ENCODE peak calls at places on chromosomes 5 and 9, in five cellular contexts. L, F, S, M and W are unnamed samples.

GRCh38 chr5:97194366-97194765 is 11.3 kb upstream of the RIOK2 start:
- DNase-seq in F (no peak), S (no peak), M (no peak), L (no peak), W (no peak)

GRCh38 chr9:2697492-2697891 is 19.8 kb upstream of the KCNV2 start:
- DNase-seq in L (no peak), M (no peak), F (no peak), S (no peak), W (no peak)

GRCh38 chr9:77975023-77975422 is 56.6 kb downstream of the GNAQ start:
- DNase-seq in F (no peak), M (no peak), L (no peak), S (no peak), W (no peak)

GRCh38 chr5:125587631-125588030 is 835.6 kb upstream of the GRAMD2B start:
- DNase-seq in S (no peak), M (no peak), F (no peak), L (no peak), W (no peak)

GRCh38 chr5:179606071-179606909 is 17.2 kb downstream of the HNRNPH1 start:
- DNase-seq in S (no peak), L (no peak), M (no peak), F (no peak), W (no peak)

GRCh38 chr9:1495282-1495681 is 445.1 kb downstream of the DMRT2 start:
- DNase-seq in M (no peak), S (no peak), L (no peak), F (no peak), W (no peak)

GRCh38 chr5:134145061-134145757 is 30.7 kb downstream of the TCF7 start:
- DNase-seq in F (peak), S (no peak), L (no peak), M (no peak), W (peak)

GRCh38 chr9:107127608-107128007 is 155.5 kb upstream of the RAD23B start:
- DNase-seq in M (no peak), L (no peak), S (no peak), F (no peak), W (no peak)

GRCh38 chr9:104992696-104993095 is 64.7 kb upstream of the ABCA1 start:
- DNase-seq in L (no peak), M (no peak), S (no peak), F (no peak), W (no peak)

GRCh38 chr9:123481209-123481865 is 125.3 kb downstream of the CRB2 start:
- DNase-seq in S (no peak), L (no peak), M (no peak), F (no peak), W (no peak)

GRCh38 chr5:87949665-87950640 is 318.7 kb downstream of the TMEM161B start:
- DNase-seq in S (no peak), L (no peak), F (no peak), M (no peak), W (no peak)

GRCh38 chr9:85927077-85927476 is 13.9 kb upstream of the NAA35 start:
- DNase-seq in M (no peak), S (no peak), L (no peak), F (no peak), W (no peak)

GRCh38 chr5:179486596-179487051 is 63.7 kb upstream of the RUFY1 start:
- DNase-seq in S (no peak), F (no peak), M (no peak), L (no peak), W (no peak)

GRCh38 chr5:124057161-124057814 is 545.3 kb downstream of the CSNK1G3 start:
- DNase-seq in S (no peak), F (no peak), M (peak), L (no peak), W (no peak)

GRCh38 chr5:78648359-78649219 is at the start of gene LHFPL2:
- DNase-seq in L (peak), M (peak), F (peak), S (no peak), W (peak)

GRCh38 chr5:122415481-122416120 is 103.6 kb downstream of the SNCAIP start:
- DNase-seq in S (no peak), L (peak), M (peak), F (no peak), W (no peak)

GRCh38 chr9:124260769-124261603 is 3.2 kb downstream of the NEK6 start:
- DNase-seq in F (no peak), S (no peak), L (no peak), M (peak), W (no peak)

GRCh38 chr9:136940526-136941230 is 3.9 kb downstream of the FBXW5 start:
- DNase-seq in L (no peak), S (no peak), F (no peak), M (peak), W (no peak)

GRCh38 chr5:142432369-142432863 is 107.6 kb upstream of the SPRY4 start:
- DNase-seq in F (no peak), S (no peak), L (no peak), M (no peak), W (peak)

GRCh38 chr5:141603912-141604311 is 14.9 kb downstream of the DIAPH1 start:
- DNase-seq in M (no peak), S (no peak), F (no peak), L (no peak), W (no peak)

GRCh38 chr5:127442085-127442484 is 75.4 kb upstream of the PRRC1 start:
- DNase-seq in L (no peak), S (no peak), F (no peak), M (no peak), W (no peak)

GRCh38 chr9:108588246-108588645 is 267.5 kb downstream of the ACTL7B start:
- DNase-seq in S (no peak), L (no peak), F (no peak), M (no peak), W (no peak)

GRCh38 chr9:107918749-107919148 is 429.2 kb upstream of the KLF4 start:
- DNase-seq in F (no peak), M (no peak), S (no peak), L (no peak), W (no peak)

GRCh38 chr5:173594061-173594460 is 22.4 kb downstream of the BOD1 start:
- DNase-seq in F (no peak), M (no peak), S (no peak), L (no peak), W (no peak)

GRCh38 chr9:15295761-15296405 is 11.1 kb downstream of the TTC39B start:
- DNase-seq in L (no peak), S (no peak), M (no peak), F (peak), W (no peak)

GRCh38 chr9:78775889-78776288 is 479.0 kb downstream of the PSAT1 start:
- DNase-seq in L (no peak), M (no peak), F (no peak), S (no peak), W (no peak)

GRCh38 chr5:72816297-72817075 is at the start of gene TNPO1:
- DNase-seq in F (peak), S (peak), L (peak), M (peak), W (peak)

GRCh38 chr9:126752376-126752775 is 52.5 kb upstream of the ZBTB43 start:
- DNase-seq in L (no peak), M (no peak), F (no peak), S (no peak), W (no peak)

GRCh38 chr5:62460578-62460983 is 48.0 kb downstream of the IPO11 start:
- DNase-seq in S (no peak), M (no peak), L (no peak), F (peak), W (peak)

GRCh38 chr9:109166771-109167601 is at the start of gene FRRS1L:
- DNase-seq in M (no peak), L (peak), S (no peak), F (no peak), W (no peak)

GRCh38 chr9:131833083-131833482 is 93.2 kb upstream of the RAPGEF1 start:
- DNase-seq in S (no peak), F (no peak), L (no peak), M (peak), W (no peak)

GRCh38 chr9:117083440-117083984 is 331.3 kb downstream of the ASTN2 start:
- DNase-seq in M (no peak), S (no peak), L (no peak), F (no peak), W (no peak)

GRCh38 chr9:74132986-74133385 is 364.1 kb upstream of the RORB start:
- DNase-seq in L (peak), F (no peak), M (peak), S (no peak), W (no peak)

GRCh38 chr5:179163236-179164155 is 103.3 kb downstream of the ZNF354C start:
- DNase-seq in M (peak), S (no peak), F (no peak), L (peak), W (no peak)

GRCh38 chr5:126368239-126368812 is 54.9 kb upstream of the GRAMD2B start:
- DNase-seq in S (no peak), M (no peak), L (peak), F (no peak), W (no peak)

GRCh38 chr5:53027913-53028312 is 38.8 kb downstream of the ITGA2 start:
- DNase-seq in S (no peak), F (no peak), L (no peak), M (peak), W (no peak)